ENCODE peak calls at places on chromosomes 16 and 17, in six cellular contexts. U is H1, I is tibial nerve, N is uterus, V is heart right ventricle, Y is neural progenitor cell. P is an unnamed sample.

GRCh38 chr16:85028638-85029412 is 1.2 kb downstream of the KIAA0513 start:
- DNase-seq in U (no peak), I (no peak), N (peak; percentile 63), V (no peak), Y (no peak), P (peak; percentile 63)

GRCh38 chr17:40922239-40922638 is 15.2 kb downstream of the KRT23 start:
- DNase-seq in U (no peak), I (peak; percentile 21), N (peak; percentile 75), V (no peak), Y (no peak), P (peak; percentile 68)

GRCh38 chr17:38322156-38322779 is 21.5 kb downstream of the GPR179 start:
- DNase-seq in U (peak; percentile 91), I (peak; percentile 34), N (peak; percentile 47), V (peak; percentile 61), Y (peak; percentile 67), P (no peak)

GRCh38 chr17:13337864-13338371 is 263.8 kb downstream of the HS3ST3A1 start:
- DNase-seq in U (no peak), I (no peak), N (no peak), V (no peak), Y (peak; percentile 42), P (no peak)

GRCh38 chr17:78665952-78666920 is 89.0 kb upstream of the DNAH17 start:
- DNase-seq in U (no peak), I (no peak), N (peak; percentile 58), V (no peak), Y (peak; percentile 24), P (no peak)

GRCh38 chr16:29806641-29807425 is 504 bp downstream of the MAZ start:
- DNase-seq in U (peak; percentile 79), I (no peak), N (peak; percentile 67), V (peak; percentile 63), Y (peak; percentile 82), P (no peak)

GRCh38 chr17:74860229-74860998 is 729 bp upstream of the GRIN2C start:
- DNase-seq in U (peak; percentile 68), I (no peak), N (no peak), V (no peak), Y (peak; percentile 30), P (no peak)

GRCh38 chr17:35866356-35866950 is 2.2 kb downstream of the HEATR9 start:
- DNase-seq in U (no peak), I (no peak), N (no peak), V (no peak), Y (no peak), P (no peak)

GRCh38 chr17:29069526-29070041 is 26.6 kb downstream of the PIPOX start:
- DNase-seq in U (no peak), I (no peak), N (no peak), V (no peak), Y (no peak), P (no peak)

GRCh38 chr16:1413684-1414531 is 596 bp downstream of the UNKL start:
- DNase-seq in U (peak; percentile 88), I (no peak), N (peak; percentile 36), V (peak; percentile 69), Y (peak; percentile 80), P (no peak)

GRCh38 chr17:15920758-15921239 is 24.1 kb upstream of the ADORA2B start:
- DNase-seq in U (no peak), I (no peak), N (no peak), V (no peak), Y (no peak), P (no peak)

GRCh38 chr17:81523139-81524062 is 4.8 kb upstream of the FSCN2 start:
- DNase-seq in U (peak; percentile 74), I (no peak), N (no peak), V (peak; percentile 32), Y (peak; percentile 86), P (no peak)

GRCh38 chr16:59164461-59164860 is 430.3 kb upstream of the GOT2 start:
- DNase-seq in U (no peak), I (no peak), N (no peak), V (no peak), Y (peak; percentile 41), P (no peak)

GRCh38 chr16:65120811-65121721 is 797 bp downstream of the CDH11 start:
- DNase-seq in U (peak; percentile 69), I (no peak), N (peak; percentile 51), V (peak; percentile 21), Y (peak; percentile 59), P (peak; percentile 68)

GRCh38 chr17:65099941-65100315 is 37.2 kb upstream of the RGS9 start:
- DNase-seq in U (no peak), I (peak; percentile 44), N (no peak), V (peak; percentile 33), Y (no peak), P (no peak)

GRCh38 chr17:35766489-35766877 is 5.8 kb downstream of the C17orf50 start:
- DNase-seq in U (no peak), I (no peak), N (no peak), V (no peak), Y (no peak), P (no peak)

GRCh38 chr16:53433930-53434435 is 288 bp upstream of the RBL2 start:
- DNase-seq in U (no peak), I (no peak), N (peak; percentile 83), V (no peak), Y (no peak), P (no peak)

GRCh38 chr17:19708431-19709175 is 7.8 kb downstream of the SLC47A2 start:
- DNase-seq in U (peak; percentile 38), I (no peak), N (no peak), V (no peak), Y (no peak), P (no peak)

GRCh38 chr17:65254166-65254565 is 117.0 kb downstream of the RGS9 start:
- DNase-seq in U (no peak), I (no peak), N (no peak), V (no peak), Y (peak; percentile 60), P (no peak)

GRCh38 chr16:25194285-25194878 is 22.4 kb upstream of the AQP8 start:
- DNase-seq in U (no peak), I (no peak), N (no peak), V (no peak), Y (no peak), P (no peak)

GRCh38 chr16:78210305-78210704 is 110.9 kb downstream of the WWOX start:
- DNase-seq in U (peak; percentile 28), I (no peak), N (no peak), V (no peak), Y (peak; percentile 23), P (no peak)

GRCh38 chr16:11481987-11482386 is 104.7 kb downstream of the LITAF start:
- DNase-seq in U (no peak), I (no peak), N (no peak), V (no peak), Y (no peak), P (no peak)

GRCh38 chr17:83057793-83058477 is 21.5 kb upstream of the METRNL start:
- DNase-seq in U (no peak), I (peak; percentile 9), N (peak; percentile 13), V (peak; percentile 77), Y (peak; percentile 1), P (peak; percentile 70)

GRCh38 chr17:81483862-81484194 is 28.8 kb downstream of the ACTG1 start:
- DNase-seq in U (no peak), I (no peak), N (no peak), V (no peak), Y (peak; percentile 51), P (no peak)

GRCh38 chr17:2593846-2594656 is 597 bp downstream of the PAFAH1B1 start:
- DNase-seq in U (peak; percentile 85), I (peak; percentile 65), N (peak; percentile 80), V (peak; percentile 86), Y (peak; percentile 95), P (peak; percentile 31)

GRCh38 chr16:85975421-85976100 is 76.6 kb downstream of the IRF8 start:
- DNase-seq in U (no peak), I (no peak), N (no peak), V (no peak), Y (no peak), P (no peak)

GRCh38 chr17:8162232-8162996 is at the start of gene VAMP2:
- DNase-seq in U (no peak), I (peak; percentile 72), N (peak; percentile 74), V (peak; percentile 86), Y (peak; percentile 90), P (no peak)

GRCh38 chr16:15954814-15955151 is 5.4 kb downstream of the ABCC1 start:
- DNase-seq in U (no peak), I (no peak), N (no peak), V (no peak), Y (no peak), P (peak; percentile 52)

GRCh38 chr17:62780273-62780672 is 27.8 kb downstream of the MARCHF10 start:
- DNase-seq in U (no peak), I (no peak), N (no peak), V (peak; percentile 30), Y (no peak), P (no peak)

GRCh38 chr16:26957283-26957859 is 109.4 kb upstream of the C16orf82 start:
- DNase-seq in U (no peak), I (no peak), N (no peak), V (no peak), Y (no peak), P (no peak)

GRCh38 chr16:49352923-49353322 is 20.7 kb upstream of the C16orf78 start:
- DNase-seq in U (peak; percentile 67), I (no peak), N (no peak), V (no peak), Y (peak; percentile 61), P (no peak)

GRCh38 chr17:39813631-39814030 is 50.5 kb downstream of the IKZF3 start:
- DNase-seq in U (no peak), I (no peak), N (no peak), V (no peak), Y (no peak), P (no peak)

GRCh38 chr17:56506349-56506748 is 87.2 kb upstream of the NOG start:
- DNase-seq in U (no peak), I (no peak), N (no peak), V (no peak), Y (no peak), P (no peak)
- TF ChIP-seq CTCF in U (no peak), I (no peak), N (no peak), V (no peak), Y (no peak), P (no peak)

DNA sequence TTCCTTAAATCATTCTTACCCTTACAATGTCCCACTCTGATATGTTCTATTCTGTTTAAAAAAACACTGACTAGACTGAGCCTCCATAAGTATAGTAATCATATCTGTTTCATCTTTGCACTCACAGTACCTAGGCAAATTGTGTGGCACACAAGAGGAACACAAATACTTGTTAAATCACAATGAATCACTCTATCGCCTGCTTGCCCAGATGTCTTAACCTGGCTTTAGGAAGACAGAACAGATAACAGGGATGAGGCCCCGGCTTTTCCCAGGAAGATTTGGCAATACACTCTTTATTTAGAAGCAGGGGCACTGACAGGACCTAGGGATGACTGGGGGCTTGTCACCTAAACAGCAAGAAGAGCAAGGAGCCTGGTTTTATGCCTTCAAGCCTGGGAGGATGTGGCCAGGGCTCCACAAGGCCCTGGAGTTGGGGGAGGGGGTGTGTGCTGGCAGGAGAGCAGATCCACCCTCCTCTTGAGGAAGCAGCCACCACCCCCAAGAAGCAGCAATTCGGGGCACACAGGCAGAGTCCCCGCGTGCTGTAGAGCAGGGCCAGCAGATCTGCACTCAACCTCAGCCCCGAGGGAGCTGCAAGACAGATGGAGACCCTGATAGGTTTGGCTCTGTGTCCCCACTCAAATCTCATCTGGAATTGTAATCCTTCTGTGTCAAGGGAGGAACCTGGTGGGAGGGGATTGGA is 41.0 kb upstream of the KSR1 start:
- DNase-seq in U (no peak), I (no peak), N (no peak), V (no peak), Y (no peak), P (no peak)
- H3K4me3 ChIP-seq in U (no peak overlapping the region), I (no peak overlapping the region), N (no peak overlapping the region), V (no peak overlapping the region), Y (no peak overlapping the region), P (no peak overlapping the region)

GRCh38 chr17:47848198-47848513 is 2.8 kb downstream of the SP6 start:
- DNase-seq in U (no peak), I (no peak), N (no peak), V (no peak), Y (peak; percentile 31), P (no peak)
- H3K27me3 ChIP-seq in U (peaks cover 82% of the 10 kb centered on the region), I (no peaks in the 10 kb centered on the region), N (peaks cover 23% of the 10 kb centered on the region), V (peaks cover 27% of the 10 kb centered on the region), Y (peaks cover 92% of the 10 kb centered on the region), P (peaks cover 30% of the 10 kb centered on the region)

GRCh38 chr16:22190169-22191088 is 15.6 kb upstream of the EEF2K start:
- DNase-seq in U (peak; percentile 100), I (peak; percentile 100), N (peak; percentile 100), V (peak; percentile 100), Y (peak; percentile 99), P (peak; percentile 99)
- TF ChIP-seq CTCF in U (no peak), I (no peak), N (no peak), V (no peak), Y (no peak), P (no peak)